ENCODE peak calls at places on chromosome 6, in nine cellular contexts. V is astrocyte, O is neuronal stem cell, G is IMR-90, N is spleen, Z is body of pancreas, K is thoracic aorta, X is kidney, T is uterus. U is an unnamed sample.
A peak's percentile ranks its signal among the peaks of the same experiment; 100 is the strongest.

GRCh38 chr6:31304683-31305082 is 32.8 kb upstream of the HLA-C start:
- DNase-seq in T (no peak), N (no peak), Z (peak; percentile 14), X (no peak), G (peak; percentile 2), V (no peak), O (no peak), K (no peak), U (no peak)

GRCh38 chr6:170147832-170148708 is 142.8 kb downstream of the DLL1 start:
- DNase-seq in T (no peak), K (no peak), X (peak; percentile 75), V (no peak), G (no peak), O (no peak), Z (peak; percentile 6), N (peak; percentile 88), U (no peak)

GRCh38 chr6:85580878-85581267 is 12.8 kb downstream of the SNX14 start:
- DNase-seq in Z (peak; percentile 62), K (no peak), X (no peak), G (peak; percentile 78), T (no peak), V (peak; percentile 73), N (no peak), O (no peak), U (no peak)

GRCh38 chr6:82006027-82006738 is 241.4 kb downstream of the IBTK start:
- DNase-seq in X (no peak), V (no peak), Z (no peak), O (no peak), G (peak; percentile 40), T (no peak), K (no peak), N (no peak), U (no peak)

GRCh38 chr6:161303628-161304340 is 29.9 kb upstream of the AGPAT4 start:
- DNase-seq in O (no peak), G (peak; percentile 55), X (no peak), N (no peak), T (no peak), K (no peak), V (peak; percentile 29), Z (no peak), U (no peak)

GRCh38 chr6:9540534-9541126 is 874.2 kb downstream of the TFAP2A start:
- DNase-seq in N (no peak), X (no peak), V (peak; percentile 30), K (no peak), Z (no peak), O (peak; percentile 20), T (no peak), G (peak; percentile 67), U (no peak)

GRCh38 chr6:36961441-36962430 is 7.2 kb downstream of the PI16 start:
- DNase-seq in G (no peak), X (peak; percentile 67), Z (no peak), O (no peak), K (no peak), V (no peak), T (no peak), N (peak; percentile 66), U (no peak)

GRCh38 chr6:73308712-73309533 is 45.2 kb downstream of the DPPA5 start:
- DNase-seq in K (no peak), Z (peak; percentile 31), V (no peak), X (no peak), G (no peak), N (no peak), O (peak; percentile 15), T (no peak), U (no peak)

GRCh38 chr6:3312604-3313167 is 53.9 kb downstream of the PSMG4 start:
- DNase-seq in X (no peak), Z (no peak), G (no peak), N (peak; percentile 73), T (peak; percentile 16), K (no peak), V (no peak), O (no peak), U (no peak)

GRCh38 chr6:17965397-17965796 is 22.0 kb downstream of the KIF13A start:
- DNase-seq in N (no peak), Z (no peak), T (no peak), X (no peak), K (no peak), O (no peak), V (peak; percentile 77), G (peak; percentile 65), U (no peak)

GRCh38 chr6:5028301-5028700 is 24.5 kb upstream of the RPP40 start:
- DNase-seq in K (no peak), V (no peak), G (no peak), T (no peak), N (no peak), X (no peak), Z (no peak), O (no peak), U (no peak)

GRCh38 chr6:105868823-105869460 is 217.2 kb upstream of the PRDM1 start:
- DNase-seq in K (no peak), N (no peak), T (no peak), O (no peak), Z (no peak), X (no peak), V (no peak), G (no peak), U (no peak)

GRCh38 chr6:169452117-169452868 is 198.6 kb upstream of the THBS2 start:
- DNase-seq in Z (peak; percentile 33), X (peak; percentile 92), T (peak; percentile 95), K (peak; percentile 72), G (peak; percentile 97), O (no peak), V (peak; percentile 86), N (no peak), U (no peak)

GRCh38 chr6:49550413-49551125 is at the start of gene C6orf141:
- DNase-seq in V (peak; percentile 46), X (peak; percentile 67), T (no peak), K (no peak), N (no peak), O (peak; percentile 76), G (no peak), Z (peak; percentile 51), U (no peak)

GRCh38 chr6:127515794-127516675 is 3.1 kb downstream of the MTCL3 start:
- DNase-seq in N (peak; percentile 91), X (peak; percentile 86), O (peak; percentile 76), V (peak; percentile 58), G (peak; percentile 55), K (no peak), T (peak; percentile 40), Z (peak; percentile 63), U (peak; percentile 33)

GRCh38 chr6:127516676-127517273 is 2.4 kb downstream of the MTCL3 start:
- DNase-seq in O (peak; percentile 62), G (peak; percentile 57), T (no peak), N (no peak), Z (peak; percentile 39), V (peak; percentile 27), K (no peak), X (no peak), U (peak; percentile 57)

GRCh38 chr6:127518710-127519468 is at the start of gene MTCL3:
- DNase-seq in T (no peak), V (peak; percentile 82), O (peak; percentile 72), K (no peak), X (peak; percentile 73), N (no peak), G (peak; percentile 63), Z (peak; percentile 36), U (peak; percentile 61)

GRCh38 chr6:127518212-127518709 is 874 bp downstream of the MTCL3 start:
- DNase-seq in X (no peak), K (no peak), N (no peak), G (no peak), T (no peak), O (peak; percentile 26), V (no peak), Z (no peak), U (no peak)

GRCh38 chr6:127517698-127518097 is 1.4 kb downstream of the MTCL3 start:
- DNase-seq in T (no peak), V (no peak), Z (no peak), O (no peak), N (no peak), G (no peak), X (no peak), K (no peak), U (no peak)
- H3K4me3 ChIP-seq in T (no peak overlapping the region), V (peak overlapping the region; percentile 70), Z (no peak overlapping the region), O (peak overlapping the region; percentile 89), N (no peak overlapping the region), G (no peak overlapping the region), X (no peak overlapping the region), K (no peak overlapping the region), U (peak overlapping the region; percentile 0)

DNA sequence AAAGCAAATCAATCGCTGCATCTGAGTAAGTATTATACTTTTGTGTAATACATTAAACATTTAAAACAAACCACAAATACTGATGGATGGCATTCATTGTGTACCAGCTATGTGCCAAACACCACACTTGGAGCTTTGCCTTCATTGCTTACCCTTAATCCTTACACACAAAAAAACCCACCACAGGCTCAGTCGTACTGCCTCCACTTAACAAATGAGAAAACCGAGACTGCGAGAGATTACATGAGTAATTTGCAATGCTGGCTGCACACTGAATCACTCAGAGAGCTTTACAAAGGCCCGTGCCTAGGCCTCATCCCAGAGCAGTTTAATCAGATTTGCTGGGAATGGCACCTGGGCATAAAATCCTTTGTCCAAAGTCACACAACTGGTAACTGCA is 130.5 kb downstream of the EDN1 start:
- DNase-seq in N (no peak), X (no peak), G (peak; percentile 25), K (no peak), T (no peak), Z (no peak), O (peak; percentile 11), V (peak; percentile 79), U (no peak)
- H3K27ac ChIP-seq in N (no peak overlapping the region), X (no peak overlapping the region), G (no peak overlapping the region), K (no peak overlapping the region), T (no peak overlapping the region), Z (no peak overlapping the region), O (no peak overlapping the region), V (no peak overlapping the region), U (no peak overlapping the region)

GRCh38 chr6:156780117-156780641 is 3.0 kb downstream of the ARID1B start:
- DNase-seq in Z (peak; percentile 64), V (peak; percentile 95), G (peak; percentile 96), X (no peak), O (peak; percentile 63), N (no peak), T (peak; percentile 43), K (no peak), U (no peak)

GRCh38 chr6:156781882-156782631 is 4.9 kb downstream of the ARID1B start:
- DNase-seq in V (no peak), T (no peak), Z (no peak), N (no peak), G (no peak), X (no peak), O (no peak), K (no peak), U (no peak)

GRCh38 chr6:156780962-156781705 is 4.0 kb downstream of the ARID1B start:
- DNase-seq in G (no peak), T (no peak), K (no peak), N (no peak), V (no peak), Z (no peak), X (no peak), O (no peak), U (no peak)

GRCh38 chr6:156783958-156784357 is 6.8 kb downstream of the ARID1B start:
- DNase-seq in K (no peak), G (no peak), N (no peak), T (no peak), Z (no peak), V (no peak), O (no peak), X (no peak), U (no peak)

GRCh38 chr6:156782691-156783320 is 5.6 kb downstream of the ARID1B start:
- DNase-seq in V (no peak), G (no peak), X (no peak), Z (no peak), N (no peak), T (no peak), O (no peak), K (no peak), U (no peak)
- H3K4me1 ChIP-seq in V (peaks cover 27% of the 10 kb centered on the region), G (peaks cover 5% of the 10 kb centered on the region), X (peaks cover 11% of the 10 kb centered on the region), Z (peaks cover 38% of the 10 kb centered on the region), N (peaks cover 60% of the 10 kb centered on the region), T (peaks cover 19% of the 10 kb centered on the region), O (peaks cover 24% of the 10 kb centered on the region), K (peaks cover 27% of the 10 kb centered on the region), U (no peaks in the 10 kb centered on the region)

GRCh38 chr6:30073489-30074240 is 1.9 kb downstream of the RNF39 start:
- DNase-seq in V (no peak), X (no peak), Z (no peak), N (no peak), G (no peak), K (no peak), O (no peak), T (no peak), U (no peak)
- H3K4me3 ChIP-seq in V (no peak overlapping the region), X (no peak overlapping the region), Z (no peak overlapping the region), N (no peak overlapping the region), G (no peak overlapping the region), K (no peak overlapping the region), O (no peak overlapping the region), T (no peak overlapping the region), U (no peak overlapping the region)